ENCODE peak calls at places on chromosomes 4 and X, in six cellular contexts. One of them, this sample, is unnamed.

GRCh38 chr4:175229154-175229553 is 311.0 kb downstream of the ADAM29 start:
- DNase-seq in mesenchymal stem cell: no peak
- DNase-seq in IMR-90: no peak
- DNase-seq in H9: no peak
- DNase-seq in trophoblast cell: no peak
- DNase-seq in H1: no peak
- DNase-seq in this sample: no peak

GRCh38 chr4:11070813-11071212 is 357.9 kb downstream of the HS3ST1 start:
- DNase-seq in mesenchymal stem cell: no peak
- DNase-seq in IMR-90: no peak
- DNase-seq in H9: no peak
- DNase-seq in trophoblast cell: no peak
- DNase-seq in H1: no peak
- DNase-seq in this sample: no peak

GRCh38 chrX:87755493-87755892 is 237.9 kb downstream of the KLHL4 start:
- DNase-seq in mesenchymal stem cell: no peak
- DNase-seq in IMR-90: no peak
- DNase-seq in H9: no peak
- DNase-seq in trophoblast cell: no peak
- DNase-seq in H1: no peak
- DNase-seq in this sample: no peak

GRCh38 chr4:38688676-38689355 is 24.8 kb downstream of the KLF3 start:
- DNase-seq in mesenchymal stem cell: no peak
- DNase-seq in IMR-90: no peak
- DNase-seq in H9: no peak
- DNase-seq in trophoblast cell: no peak
- DNase-seq in H1: no peak
- DNase-seq in this sample: no peak

GRCh38 chrX:21509912-21510311 is 135.7 kb downstream of the CNKSR2 start:
- DNase-seq in mesenchymal stem cell: no peak
- DNase-seq in IMR-90: peak
- DNase-seq in H9: no peak
- DNase-seq in trophoblast cell: no peak
- DNase-seq in H1: no peak
- DNase-seq in this sample: no peak

GRCh38 chrX:28542791-28543190 is 44.5 kb upstream of the IL1RAPL1 start:
- DNase-seq in mesenchymal stem cell: no peak
- DNase-seq in IMR-90: no peak
- DNase-seq in H9: no peak
- DNase-seq in trophoblast cell: no peak
- DNase-seq in H1: no peak
- DNase-seq in this sample: no peak

GRCh38 chr4:71453516-71453915 is 114.7 kb downstream of the SLC4A4 start:
- DNase-seq in mesenchymal stem cell: no peak
- DNase-seq in IMR-90: no peak
- DNase-seq in H9: no peak
- DNase-seq in trophoblast cell: no peak
- DNase-seq in H1: no peak
- DNase-seq in this sample: no peak

GRCh38 chr4:112956458-112956857 is 93.0 kb upstream of the ANK2 start:
- DNase-seq in mesenchymal stem cell: no peak
- DNase-seq in IMR-90: no peak
- DNase-seq in H9: no peak
- DNase-seq in trophoblast cell: no peak
- DNase-seq in H1: no peak
- DNase-seq in this sample: no peak

GRCh38 chrX:1106478-1107210 is 105.8 kb downstream of the CRLF2 start:
- DNase-seq in mesenchymal stem cell: no peak
- DNase-seq in IMR-90: no peak
- DNase-seq in H9: peak
- DNase-seq in trophoblast cell: no peak
- DNase-seq in H1: no peak
- DNase-seq in this sample: no peak

GRCh38 chrX:13430136-13430827 is 110.4 kb upstream of the ATXN3L start:
- DNase-seq in mesenchymal stem cell: no peak
- DNase-seq in IMR-90: peak
- DNase-seq in H9: no peak
- DNase-seq in trophoblast cell: no peak
- DNase-seq in H1: no peak
- DNase-seq in this sample: no peak

GRCh38 chr4:174214102-174214878 is 69.2 kb downstream of the FBXO8 start:
- DNase-seq in mesenchymal stem cell: peak
- DNase-seq in IMR-90: no peak
- DNase-seq in H9: peak
- DNase-seq in trophoblast cell: peak
- DNase-seq in H1: peak
- DNase-seq in this sample: peak

GRCh38 chrX:34638116-34638515 is 19.0 kb downstream of the TMEM47 start:
- DNase-seq in mesenchymal stem cell: peak
- DNase-seq in IMR-90: peak
- DNase-seq in H9: no peak
- DNase-seq in trophoblast cell: no peak
- DNase-seq in H1: no peak
- DNase-seq in this sample: no peak

GRCh38 chr4:132071815-132072214 is 1077.3 kb upstream of the PCDH10 start:
- DNase-seq in mesenchymal stem cell: peak
- DNase-seq in IMR-90: peak
- DNase-seq in H9: no peak
- DNase-seq in trophoblast cell: no peak
- DNase-seq in H1: no peak
- DNase-seq in this sample: no peak

GRCh38 chr4:14906805-14907204 is 95.5 kb upstream of the CPEB2 start:
- DNase-seq in mesenchymal stem cell: no peak
- DNase-seq in IMR-90: no peak
- DNase-seq in H9: no peak
- DNase-seq in trophoblast cell: no peak
- DNase-seq in H1: no peak
- DNase-seq in this sample: no peak

GRCh38 chr4:179415016-179415841 is 1973.0 kb upstream of the AGA start:
- DNase-seq in mesenchymal stem cell: peak
- DNase-seq in IMR-90: peak
- DNase-seq in H9: no peak
- DNase-seq in trophoblast cell: no peak
- DNase-seq in H1: no peak
- DNase-seq in this sample: no peak

GRCh38 chrX:134569306-134569705 is 89.0 kb downstream of the PLAC1 start:
- DNase-seq in mesenchymal stem cell: no peak
- DNase-seq in IMR-90: no peak
- DNase-seq in H9: no peak
- DNase-seq in trophoblast cell: no peak
- DNase-seq in H1: no peak
- DNase-seq in this sample: no peak

GRCh38 chrX:24219320-24219719 is 69.8 kb downstream of the ZFX start:
- DNase-seq in mesenchymal stem cell: no peak
- DNase-seq in IMR-90: no peak
- DNase-seq in H9: no peak
- DNase-seq in trophoblast cell: no peak
- DNase-seq in H1: no peak
- DNase-seq in this sample: no peak

GRCh38 chrX:11499076-11500044 is 166.4 kb downstream of the ARHGAP6 start:
- DNase-seq in mesenchymal stem cell: peak
- DNase-seq in IMR-90: peak
- DNase-seq in H9: no peak
- DNase-seq in trophoblast cell: no peak
- DNase-seq in H1: no peak
- DNase-seq in this sample: no peak

GRCh38 chr4:82201805-82202636 is 171.8 kb downstream of the HNRNPD start:
- DNase-seq in mesenchymal stem cell: peak
- DNase-seq in IMR-90: peak
- DNase-seq in H9: peak
- DNase-seq in trophoblast cell: peak
- DNase-seq in H1: peak
- DNase-seq in this sample: peak

GRCh38 chrX:53065066-53065465 is 16.5 kb downstream of the GPR173 start:
- DNase-seq in mesenchymal stem cell: no peak
- DNase-seq in IMR-90: no peak
- DNase-seq in H9: no peak
- DNase-seq in trophoblast cell: no peak
- DNase-seq in H1: no peak
- DNase-seq in this sample: no peak

GRCh38 chr4:169079942-169080827 is 70.1 kb upstream of the CBR4 start:
- DNase-seq in mesenchymal stem cell: peak
- DNase-seq in IMR-90: peak
- DNase-seq in H9: no peak
- DNase-seq in trophoblast cell: peak
- DNase-seq in H1: no peak
- DNase-seq in this sample: no peak

GRCh38 chrX:41087219-41087618 is 2.0 kb downstream of the USP9X start:
- DNase-seq in mesenchymal stem cell: no peak
- DNase-seq in IMR-90: no peak
- DNase-seq in H9: no peak
- DNase-seq in trophoblast cell: no peak
- DNase-seq in H1: no peak
- DNase-seq in this sample: no peak

GRCh38 chr4:69071286-69071685 is 25.0 kb upstream of the UGT2B7 start:
- DNase-seq in mesenchymal stem cell: no peak
- DNase-seq in IMR-90: no peak
- DNase-seq in H9: no peak
- DNase-seq in trophoblast cell: no peak
- DNase-seq in H1: no peak
- DNase-seq in this sample: no peak

GRCh38 chrX:45850775-45851433 is 650.2 kb upstream of the DIPK2B start:
- DNase-seq in mesenchymal stem cell: peak
- DNase-seq in IMR-90: peak
- DNase-seq in H9: peak
- DNase-seq in trophoblast cell: no peak
- DNase-seq in H1: peak
- DNase-seq in this sample: no peak

GRCh38 chrX:14095702-14096101 is 66.0 kb upstream of the GEMIN8 start:
- DNase-seq in mesenchymal stem cell: peak
- DNase-seq in IMR-90: peak
- DNase-seq in H9: peak
- DNase-seq in trophoblast cell: peak
- DNase-seq in H1: peak
- DNase-seq in this sample: peak

GRCh38 chr4:147590249-147590920 is 26.8 kb upstream of the TMEM184C start:
- DNase-seq in mesenchymal stem cell: peak
- DNase-seq in IMR-90: peak
- DNase-seq in H9: peak
- DNase-seq in trophoblast cell: peak
- DNase-seq in H1: peak
- DNase-seq in this sample: peak

GRCh38 chr4:128393111-128393704 is 105.6 kb upstream of the PGRMC2 start:
- DNase-seq in mesenchymal stem cell: peak
- DNase-seq in IMR-90: peak
- DNase-seq in H9: no peak
- DNase-seq in trophoblast cell: no peak
- DNase-seq in H1: no peak
- DNase-seq in this sample: no peak

GRCh38 chr4:176883681-176884418 is 91.1 kb upstream of the VEGFC start:
- DNase-seq in mesenchymal stem cell: peak
- DNase-seq in IMR-90: peak
- DNase-seq in H9: no peak
- DNase-seq in trophoblast cell: no peak
- DNase-seq in H1: no peak
- DNase-seq in this sample: no peak

GRCh38 chr4:74944354-74944793 is 11.5 kb downstream of the PARM1 start:
- DNase-seq in mesenchymal stem cell: no peak
- DNase-seq in IMR-90: no peak
- DNase-seq in H9: no peak
- DNase-seq in trophoblast cell: no peak
- DNase-seq in H1: no peak
- DNase-seq in this sample: no peak

GRCh38 chr4:17809667-17810066 is 890 bp downstream of the DCAF16 start:
- DNase-seq in mesenchymal stem cell: no peak
- DNase-seq in IMR-90: no peak
- DNase-seq in H9: no peak
- DNase-seq in trophoblast cell: no peak
- DNase-seq in H1: no peak
- DNase-seq in this sample: no peak

DNA sequence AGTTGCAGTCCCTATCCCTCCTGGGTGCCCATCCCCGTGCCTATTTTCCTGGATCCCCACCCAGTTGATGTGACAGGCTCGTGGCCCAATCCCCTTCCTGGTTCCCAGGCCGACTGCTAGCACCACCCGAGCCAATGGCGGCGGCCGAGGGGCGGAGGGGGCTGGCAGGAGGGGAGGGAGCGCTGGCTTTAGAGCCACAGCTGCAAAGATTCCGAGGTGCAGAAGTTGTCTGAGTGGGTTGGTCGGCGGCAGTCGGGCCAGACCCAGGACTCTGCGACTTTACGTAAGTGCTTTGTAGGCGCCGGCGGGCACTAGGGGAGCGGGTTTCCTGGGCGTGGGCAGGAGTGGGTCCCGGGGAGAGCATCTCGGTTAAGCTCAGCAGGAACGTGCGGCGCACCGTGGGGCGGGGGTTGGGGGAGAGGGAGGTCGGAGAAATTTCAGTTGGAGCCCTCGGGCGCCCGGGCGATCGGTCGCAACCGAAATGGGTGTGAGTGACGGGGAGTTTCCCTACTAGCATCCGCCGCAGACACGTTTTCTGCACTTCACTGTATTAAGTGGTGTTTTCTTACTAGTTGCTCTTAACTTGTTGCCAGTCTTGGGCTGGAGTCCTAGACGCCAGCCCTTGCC is at the start of gene PLS3:
- DNase-seq in mesenchymal stem cell: peak
- DNase-seq in IMR-90: peak
- DNase-seq in H9: peak
- DNase-seq in trophoblast cell: peak
- DNase-seq in H1: peak
- DNase-seq in this sample: peak
- H3K4ac ChIP-seq in mesenchymal stem cell: peak
- H3K4ac ChIP-seq in IMR-90: peak
- H3K4ac ChIP-seq in H9: no peak
- H3K4ac ChIP-seq in trophoblast cell: peak
- H3K4ac ChIP-seq in H1: no peak
- H3K4ac ChIP-seq in this sample: no peak

GRCh38 chr4:26299254-26299882 is 21.4 kb upstream of the RBPJ start:
- DNase-seq in mesenchymal stem cell: no peak
- DNase-seq in IMR-90: no peak
- DNase-seq in H9: no peak
- DNase-seq in trophoblast cell: no peak
- DNase-seq in H1: no peak
- DNase-seq in this sample: no peak
- H3K14ac ChIP-seq in mesenchymal stem cell: no peak
- H3K14ac ChIP-seq in IMR-90: no peak
- H3K14ac ChIP-seq in H9: no peak
- H3K14ac ChIP-seq in trophoblast cell: no peak
- H3K14ac ChIP-seq in H1: no peak
- H3K14ac ChIP-seq in this sample: no peak

DNA sequence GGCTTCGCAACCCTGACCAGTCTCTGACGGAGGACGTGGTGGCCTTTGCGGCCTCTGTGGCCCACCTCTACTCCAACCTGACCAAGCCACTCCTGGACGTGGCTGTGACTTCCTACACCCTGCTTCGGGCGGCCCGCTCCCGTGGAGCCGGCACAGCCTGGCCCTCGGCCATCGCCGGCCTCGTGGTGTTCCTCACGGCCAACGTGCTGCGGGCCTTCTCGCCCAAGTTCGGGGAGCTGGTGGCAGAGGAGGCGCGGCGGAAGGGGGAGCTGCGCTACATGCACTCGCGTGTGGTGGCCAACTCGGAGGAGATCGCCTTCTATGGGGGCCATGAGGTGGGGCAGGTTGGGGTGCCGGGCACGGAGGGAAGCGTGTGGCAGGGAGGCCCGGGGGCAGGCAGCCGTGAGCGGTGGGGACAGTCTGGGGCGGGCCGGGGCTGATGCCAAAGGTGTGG is 1.2 kb downstream of the ABCD1 start:
- DNase-seq in mesenchymal stem cell: no peak
- DNase-seq in IMR-90: no peak
- DNase-seq in H9: no peak
- DNase-seq in trophoblast cell: no peak
- DNase-seq in H1: no peak
- DNase-seq in this sample: no peak
- H3K4ac ChIP-seq in mesenchymal stem cell: peak
- H3K4ac ChIP-seq in IMR-90: peak
- H3K4ac ChIP-seq in H9: no peak
- H3K4ac ChIP-seq in trophoblast cell: peak
- H3K4ac ChIP-seq in H1: no peak
- H3K4ac ChIP-seq in this sample: no peak

GRCh38 chr4:159303435-159303834 is 200.6 kb downstream of the RAPGEF2 start:
- DNase-seq in mesenchymal stem cell: no peak
- DNase-seq in IMR-90: no peak
- DNase-seq in H9: no peak
- DNase-seq in trophoblast cell: no peak
- DNase-seq in H1: no peak
- DNase-seq in this sample: no peak
- H3K14ac ChIP-seq in mesenchymal stem cell: no peak
- H3K14ac ChIP-seq in IMR-90: no peak
- H3K14ac ChIP-seq in H9: no peak
- H3K14ac ChIP-seq in trophoblast cell: no peak
- H3K14ac ChIP-seq in H1: no peak
- H3K14ac ChIP-seq in this sample: no peak

This sample was measured in neuronal stem cell.